ENCODE peak calls at places on chromosomes 3 and 15, in seven cellular contexts. U is NCI-H460, G is NCI-H345, W is T-helper 2 cell, M is dermis microvascular lymphatic vessel endothelial cell, P is HFFc6, Y is activated T-cell treated with anti-CD3 and anti-CD28 coated beads for 1 hour. K is an unnamed sample.

GRCh38 chr3:169528289-169528688 is 135.2 kb downstream of the MECOM start:
- DNase-seq in P (no peak), U (no peak), Y (no peak), M (no peak), W (no peak), G (no peak), K (no peak)

GRCh38 chr3:149860881-149861280 is 47.9 kb downstream of the RNF13 start:
- DNase-seq in Y (no peak), M (no peak), G (no peak), U (no peak), W (no peak), P (peak), K (no peak)

GRCh38 chr15:41115652-41116115 is 396 bp downstream of the INO80 start:
- DNase-seq in P (peak), U (peak), M (peak), Y (peak), G (peak), W (peak), K (peak)

GRCh38 chr3:157626817-157627216 is 123.6 kb upstream of the VEPH1 start:
- DNase-seq in W (no peak), M (no peak), P (no peak), Y (no peak), U (no peak), G (peak), K (no peak)

GRCh38 chr3:37137516-37137915 is 36.9 kb downstream of the LRRFIP2 start:
- DNase-seq in G (no peak), W (no peak), M (no peak), P (no peak), Y (no peak), U (no peak), K (no peak)

GRCh38 chr15:82804575-82804949 is 1.3 kb downstream of the FSD2 start:
- DNase-seq in Y (no peak), W (no peak), G (no peak), M (no peak), U (no peak), P (no peak), K (no peak)

GRCh38 chr3:72375237-72376154 is 472.7 kb downstream of the SHQ1 start:
- DNase-seq in W (peak), Y (no peak), P (no peak), M (no peak), G (no peak), U (no peak), K (no peak)

GRCh38 chr3:127172670-127173515 is 20.0 kb upstream of the PRR23E start:
- DNase-seq in U (no peak), M (no peak), G (peak), W (no peak), Y (no peak), P (peak), K (no peak)

GRCh38 chr3:50319872-50320625 is 2.5 kb downstream of the HYAL2 start:
- DNase-seq in P (no peak), M (no peak), G (no peak), W (no peak), U (no peak), Y (no peak), K (no peak)

GRCh38 chr3:55692958-55693558 is 206.0 kb upstream of the WNT5A start:
- DNase-seq in W (no peak), P (peak), M (no peak), G (peak), U (no peak), Y (no peak), K (peak)

GRCh38 chr3:60555704-60556340 is 695.4 kb downstream of the FHIT start:
- DNase-seq in Y (no peak), G (no peak), W (peak), P (peak), U (no peak), M (no peak), K (no peak)

GRCh38 chr3:184015381-184016019 is 2.2 kb downstream of the ABCC5 start:
- DNase-seq in P (no peak), M (no peak), Y (no peak), U (no peak), G (no peak), W (no peak), K (peak)

GRCh38 chr3:56974242-56974945 is 86.1 kb upstream of the SPATA12 start:
- DNase-seq in P (no peak), U (no peak), M (no peak), G (no peak), Y (no peak), W (no peak), K (no peak)

GRCh38 chr3:196623350-196623749 is 16.1 kb upstream of the NRROS start:
- DNase-seq in U (no peak), M (no peak), P (no peak), G (no peak), Y (no peak), W (no peak), K (no peak)

GRCh38 chr15:52730163-52730562 is 51.0 kb upstream of the ATOSA start:
- DNase-seq in W (peak), M (peak), U (no peak), Y (no peak), P (peak), G (no peak), K (no peak)

GRCh38 chr3:123421353-123422174 is 27.3 kb downstream of the ADCY5 start:
- DNase-seq in P (no peak), Y (no peak), W (peak), U (no peak), G (peak), M (no peak), K (no peak)

K was measured in cerebellum.